ENCODE peak calls at places on chromosomes 12 and 14, in five cellular contexts. D is body of pancreas, T is ovary, S is uterus, Z is spleen. X is an unnamed sample. For H3K9me3, the result is how much of the 10 kb centered on the place peaks cover.

GRCh38 chr14:102693006-102693755 is 84.1 kb upstream of the TRAF3 start:
- DNase-seq in S (no peak), T (no peak), D (no peak), Z (no peak), X (no peak)

GRCh38 chr14:36973806-36974442 is 198.5 kb downstream of the SLC25A21 start:
- DNase-seq in Z (no peak), D (no peak), T (no peak), S (no peak), X (no peak)

GRCh38 chr14:52949711-52950409 is 990 bp downstream of the FERMT2 start:
- DNase-seq in D (peak), T (no peak), Z (no peak), S (peak), X (no peak)

GRCh38 chr12:124036117-124037109 is 63.4 kb downstream of the ZNF664 start:
- DNase-seq in Z (no peak), D (peak), T (no peak), S (peak), X (peak)

GRCh38 chr12:116465892-116466291 is 93.3 kb upstream of the MAP1LC3B2 start:
- DNase-seq in T (no peak), Z (peak), S (no peak), D (peak), X (no peak)

GRCh38 chr12:93813972-93814821 is 137.0 kb downstream of the CRADD start:
- DNase-seq in T (peak), S (peak), Z (no peak), D (peak), X (no peak)

GRCh38 chr14:88463318-88463717 is 77.9 kb downstream of the SPATA7 start:
- DNase-seq in T (no peak), Z (no peak), S (no peak), D (no peak), X (no peak)

GRCh38 chr14:19838433-19838832 is 34.9 kb downstream of the OR4N2 start:
- DNase-seq in S (no peak), T (no peak), Z (no peak), D (no peak), X (no peak)

GRCh38 chr12:51071663-51072062 is 11.7 kb downstream of the CSRNP2 start:
- DNase-seq in Z (no peak), S (no peak), T (no peak), D (peak), X (no peak)

GRCh38 chr14:100078216-100078780 is 13.1 kb downstream of the EVL start:
- DNase-seq in Z (no peak), D (no peak), T (no peak), S (no peak), X (no peak)

DNA sequence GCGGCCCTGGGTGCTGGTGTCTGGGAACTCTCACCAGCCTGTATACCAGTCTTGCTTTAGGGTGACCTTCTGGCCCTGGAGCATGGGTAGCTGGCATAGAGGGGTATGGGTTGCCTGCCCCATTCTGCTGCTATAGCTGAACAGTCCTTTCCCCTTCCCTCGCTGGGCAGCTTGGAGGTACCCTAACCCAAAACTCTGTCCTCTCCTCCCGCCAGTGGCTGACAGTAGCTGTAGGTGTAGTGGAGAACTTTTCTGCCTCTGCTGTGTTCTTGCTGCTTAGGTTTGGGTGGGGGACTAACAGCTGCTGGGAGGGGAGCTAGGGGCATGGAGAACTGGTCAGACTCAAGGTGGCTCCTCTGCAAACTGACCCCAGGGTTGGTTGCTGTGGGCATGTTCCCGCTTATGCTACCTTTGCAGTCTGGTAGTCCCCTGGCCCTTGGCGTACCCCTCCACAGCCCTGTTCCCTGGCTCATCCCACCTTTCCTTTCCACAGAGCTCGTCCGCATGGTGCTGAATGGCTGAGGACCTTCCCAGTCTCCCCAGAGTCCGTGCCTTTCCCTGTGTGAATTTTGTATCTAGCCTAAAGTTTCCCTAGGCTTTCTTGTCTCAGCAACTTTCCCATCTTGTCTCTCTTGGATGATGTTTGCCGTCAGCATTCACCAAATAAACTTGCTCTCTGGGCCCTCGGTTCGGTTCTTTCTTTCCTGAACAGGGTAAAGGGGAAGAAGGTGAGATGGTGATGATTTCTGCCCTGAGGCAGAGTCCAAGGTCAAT is 2.9 kb downstream of the MYL6 start:
- DNase-seq in Z (no peak), D (no peak), S (no peak), T (no peak), X (no peak)
- TF ChIP-seq POLR2A in Z (no peak), D (no peak), S (no peak), T (no peak), X (no peak)

DNA sequence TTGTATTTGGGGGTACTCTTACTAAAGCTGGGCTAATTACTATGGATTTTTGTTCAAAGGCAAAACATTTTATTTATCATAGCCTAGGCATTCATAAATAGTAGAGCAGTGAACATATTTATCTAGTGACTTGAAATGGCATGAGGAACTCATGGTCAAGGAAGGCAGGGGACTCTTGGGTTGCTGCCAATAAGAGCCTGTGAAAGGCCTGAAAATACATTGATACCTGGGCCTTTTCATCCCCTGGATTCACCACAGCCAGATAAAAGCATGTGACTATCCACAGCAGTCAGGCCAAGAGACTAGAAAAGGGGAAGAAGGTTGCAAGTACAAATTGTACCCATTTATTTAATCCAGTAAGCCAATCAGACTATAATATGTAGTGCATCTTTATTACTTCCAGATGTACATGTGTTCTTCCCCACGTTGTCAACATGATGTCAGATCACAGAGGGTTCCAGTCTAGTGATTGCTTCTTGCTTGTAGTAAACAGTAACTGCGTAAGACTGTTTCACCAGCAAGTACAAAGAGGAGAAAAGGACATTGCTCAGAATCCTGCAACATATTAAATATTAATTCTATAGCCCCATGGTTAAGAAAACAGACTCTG is 409.7 kb downstream of the NOVA1 start:
- DNase-seq in T (no peak), D (no peak), Z (no peak), S (peak), X (no peak)
- H3K9me3 ChIP-seq in T (under half), D (under half), Z (under half), S (under half), X (under half)

GRCh38 chr14:95495538-95496025 is 20.9 kb downstream of the SYNE3 start:
- DNase-seq in S (no peak), D (no peak), Z (peak), T (no peak), X (peak)
- TF ChIP-seq POLR2A in S (no peak), D (no peak), Z (no peak), T (no peak), X (no peak)

GRCh38 chr14:93328546-93328945 is 4.3 kb downstream of the BTBD7 start:
- DNase-seq in Z (no peak), S (no peak), T (no peak), D (no peak), X (no peak)

GRCh38 chr14:93329965-93330608 is 2.7 kb downstream of the BTBD7 start:
- DNase-seq in D (no peak), S (no peak), Z (no peak), T (no peak), X (no peak)

GRCh38 chr14:93331375-93332031 is 1.3 kb downstream of the BTBD7 start:
- DNase-seq in T (no peak), S (peak), Z (peak), D (no peak), X (no peak)

GRCh38 chr14:93332032-93332852 is 594 bp downstream of the BTBD7 start:
- DNase-seq in Z (peak), T (no peak), S (no peak), D (peak), X (peak)

DNA sequence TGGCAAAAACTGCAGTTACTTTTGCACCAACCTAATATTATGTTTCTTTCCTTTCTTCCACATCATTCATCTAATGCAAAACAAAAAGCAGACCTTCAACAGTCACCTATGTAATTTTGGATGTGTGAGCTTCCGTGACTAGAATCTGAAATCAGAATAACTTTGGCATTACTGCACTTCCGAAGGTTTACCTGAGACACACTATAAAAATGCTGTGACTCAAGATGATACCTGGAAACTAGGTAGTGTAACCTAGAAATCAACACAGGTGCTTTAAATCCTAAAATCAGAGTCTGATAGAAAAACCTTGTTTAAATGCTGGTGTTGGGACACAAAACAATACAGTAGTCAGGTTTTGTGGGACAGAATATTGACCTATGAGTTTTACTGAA is 2.2 kb downstream of the BTBD7 start:
- DNase-seq in D (no peak), Z (no peak), S (no peak), T (no peak), X (no peak)
- H3K9me3 ChIP-seq in D (under half), Z (under half), S (under half), T (under half), X (under half)

GRCh38 chr12:108815369-108815768 is 42.0 kb downstream of the SSH1 start:
- DNase-seq in Z (peak), D (no peak), S (no peak), T (no peak), X (peak)
- TF ChIP-seq POLR2A in Z (no peak), D (no peak), S (no peak), T (no peak), X (no peak)

GRCh38 chr12:4443616-4444015 is 2.0 kb downstream of the FGF6 start:
- DNase-seq in T (no peak), Z (peak), D (no peak), S (no peak), X (peak)
- H3K9me3 ChIP-seq in T (under half), Z (under half), D (under half), S (under half), X (under half)

DNA sequence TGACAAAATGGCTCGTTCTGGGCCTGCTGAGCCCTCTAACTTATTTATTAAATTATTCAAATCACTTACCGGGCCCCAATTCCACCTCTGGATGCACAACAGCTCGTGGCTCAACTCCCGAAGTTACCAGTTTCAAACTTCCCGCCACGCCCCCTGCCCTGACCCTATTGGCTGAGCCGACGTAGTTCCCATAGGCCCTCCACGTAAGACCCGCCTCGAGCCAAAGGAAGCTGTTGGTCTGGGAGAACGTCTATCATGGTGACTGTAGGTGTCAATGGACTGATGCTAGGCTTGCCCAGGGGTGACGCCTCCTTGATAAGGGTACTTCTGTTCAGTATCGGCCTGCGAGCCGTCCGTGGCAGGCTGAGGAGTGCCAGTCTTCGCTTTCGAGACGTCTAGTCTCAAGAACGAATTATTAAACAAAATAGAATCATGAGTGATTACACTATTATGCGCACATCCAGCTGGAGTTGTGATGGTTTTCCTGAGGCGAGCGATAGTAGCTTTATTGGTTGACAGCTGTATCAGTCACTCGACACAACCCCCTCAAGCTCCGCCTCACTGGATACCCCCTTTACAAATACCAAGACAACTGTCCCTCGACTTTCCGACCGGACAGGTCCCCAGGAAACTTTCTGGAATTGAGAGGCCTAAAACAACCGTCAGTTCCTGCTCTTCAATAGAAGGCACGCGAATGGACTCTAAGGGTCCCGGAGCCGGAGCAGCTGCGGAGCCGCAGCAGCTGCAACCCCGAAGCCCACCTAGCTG is at the start of gene CDCA3:
- DNase-seq in D (peak), T (peak), S (peak), Z (peak), X (peak)
- TF ChIP-seq POLR2A in D (peak), T (peak), S (peak), Z (peak), X (peak)

GRCh38 chr12:57996520-57996919 is 55.2 kb downstream of the ATP23 start:
- DNase-seq in Z (no peak), D (no peak), S (no peak), T (no peak), X (no peak)
- H3K9me3 ChIP-seq in Z (under half), D (under half), S (under half), T (under half), X (under half)

DNA sequence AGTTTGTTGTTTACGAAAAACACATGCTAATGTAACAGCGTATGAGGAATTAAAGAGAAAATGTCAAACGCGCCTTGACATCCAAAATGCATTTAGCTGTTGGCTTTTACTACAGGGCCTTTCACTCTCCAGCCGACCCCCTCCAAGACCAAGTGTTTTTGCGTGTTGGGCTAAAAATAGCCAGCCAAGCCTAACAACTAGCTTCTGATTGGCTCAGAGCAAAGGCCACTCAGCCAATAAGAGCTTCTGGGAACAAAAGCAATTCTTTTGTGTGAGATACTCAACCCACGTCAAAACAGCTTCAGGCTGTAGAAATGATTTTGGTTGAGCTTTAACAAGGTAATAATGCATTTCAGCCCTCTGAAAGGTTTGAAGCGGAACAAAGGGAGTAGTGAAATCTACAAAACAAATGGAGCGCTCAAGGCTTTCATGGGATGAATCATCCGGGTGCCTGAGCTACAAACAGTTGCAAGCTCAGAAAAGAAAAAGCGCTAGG is 198.7 kb upstream of the DCN start:
- DNase-seq in Z (no peak), D (peak), T (peak), S (peak), X (no peak)
- TF ChIP-seq POLR2A in Z (no peak), D (no peak), T (no peak), S (peak), X (no peak)